ENCODE peak calls at places on chromosomes 6 and 20, in six cellular contexts. One of them, this sample, is unnamed.
A peak's percentile ranks its signal among the peaks of the same experiment; 100 is the strongest.

GRCh38 chr20:1210501-1210900 is 7.2 kb downstream of the C20orf202 start:
- DNase-seq in ovary: no peak
- DNase-seq in breast epithelium: no peak
- DNase-seq in hepatocyte: no peak
- DNase-seq in thyroid gland: no peak
- DNase-seq in heart right ventricle: no peak
- DNase-seq in this sample: peak; percentile 40

GRCh38 chr6:107334026-107334425 is 125.3 kb downstream of the PDSS2 start:
- DNase-seq in ovary: no peak
- DNase-seq in breast epithelium: no peak
- DNase-seq in hepatocyte: no peak
- DNase-seq in thyroid gland: no peak
- DNase-seq in heart right ventricle: no peak
- DNase-seq in this sample: no peak

GRCh38 chr6:111775145-111775936 is 97.9 kb downstream of the FYN start:
- DNase-seq in ovary: no peak
- DNase-seq in breast epithelium: no peak
- DNase-seq in hepatocyte: no peak
- DNase-seq in thyroid gland: no peak
- DNase-seq in heart right ventricle: no peak
- DNase-seq in this sample: no peak

GRCh38 chr20:59075934-59076508 is 33.4 kb upstream of the PRELID3B start:
- DNase-seq in ovary: no peak
- DNase-seq in breast epithelium: no peak
- DNase-seq in hepatocyte: no peak
- DNase-seq in thyroid gland: no peak
- DNase-seq in heart right ventricle: no peak
- DNase-seq in this sample: no peak

GRCh38 chr6:147063469-147064031 is 140.7 kb upstream of the STXBP5 start:
- DNase-seq in ovary: no peak
- DNase-seq in breast epithelium: no peak
- DNase-seq in hepatocyte: no peak
- DNase-seq in thyroid gland: no peak
- DNase-seq in heart right ventricle: no peak
- DNase-seq in this sample: peak; percentile 16

GRCh38 chr20:24955045-24955444 is 6.0 kb downstream of the CST7 start:
- DNase-seq in ovary: no peak
- DNase-seq in breast epithelium: no peak
- DNase-seq in hepatocyte: no peak
- DNase-seq in thyroid gland: no peak
- DNase-seq in heart right ventricle: no peak
- DNase-seq in this sample: peak; percentile 40

GRCh38 chr20:25500880-25501351 is 84.4 kb downstream of the NINL start:
- DNase-seq in ovary: no peak
- DNase-seq in breast epithelium: no peak
- DNase-seq in hepatocyte: no peak
- DNase-seq in thyroid gland: no peak
- DNase-seq in heart right ventricle: no peak
- DNase-seq in this sample: no peak

GRCh38 chr6:31031095-31031494 is 20.8 kb downstream of the MUC22 start:
- DNase-seq in ovary: no peak
- DNase-seq in breast epithelium: no peak
- DNase-seq in hepatocyte: no peak
- DNase-seq in thyroid gland: no peak
- DNase-seq in heart right ventricle: no peak
- DNase-seq in this sample: no peak

GRCh38 chr6:110738899-110739365 is 76.3 kb downstream of the CDK19 start:
- DNase-seq in ovary: no peak
- DNase-seq in breast epithelium: no peak
- DNase-seq in hepatocyte: peak; percentile 17
- DNase-seq in thyroid gland: no peak
- DNase-seq in heart right ventricle: no peak
- DNase-seq in this sample: peak; percentile 55

GRCh38 chr6:9507136-9507895 is 907.6 kb downstream of the TFAP2A start:
- DNase-seq in ovary: no peak
- DNase-seq in breast epithelium: no peak
- DNase-seq in hepatocyte: no peak
- DNase-seq in thyroid gland: no peak
- DNase-seq in heart right ventricle: no peak
- DNase-seq in this sample: no peak

GRCh38 chr6:107730106-107730505 is 94.0 kb downstream of the SCML4 start:
- DNase-seq in ovary: no peak
- DNase-seq in breast epithelium: no peak
- DNase-seq in hepatocyte: no peak
- DNase-seq in thyroid gland: no peak
- DNase-seq in heart right ventricle: no peak
- DNase-seq in this sample: peak; percentile 66

GRCh38 chr6:149464411-149464810 is 20.4 kb downstream of the ZC3H12D start:
- DNase-seq in ovary: no peak
- DNase-seq in breast epithelium: no peak
- DNase-seq in hepatocyte: no peak
- DNase-seq in thyroid gland: no peak
- DNase-seq in heart right ventricle: no peak
- DNase-seq in this sample: no peak

GRCh38 chr6:46015119-46015968 is at the start of gene CLIC5:
- DNase-seq in ovary: no peak
- DNase-seq in breast epithelium: peak; percentile 22
- DNase-seq in hepatocyte: peak; percentile 57
- DNase-seq in thyroid gland: peak; percentile 71
- DNase-seq in heart right ventricle: peak; percentile 78
- DNase-seq in this sample: peak; percentile 52

GRCh38 chr20:38952153-38952552 is 10.0 kb upstream of the DHX35 start:
- DNase-seq in ovary: no peak
- DNase-seq in breast epithelium: no peak
- DNase-seq in hepatocyte: no peak
- DNase-seq in thyroid gland: no peak
- DNase-seq in heart right ventricle: no peak
- DNase-seq in this sample: no peak

GRCh38 chr6:139931746-139932145 is 557.3 kb upstream of the CITED2 start:
- DNase-seq in ovary: no peak
- DNase-seq in breast epithelium: no peak
- DNase-seq in hepatocyte: no peak
- DNase-seq in thyroid gland: no peak
- DNase-seq in heart right ventricle: no peak
- DNase-seq in this sample: no peak

GRCh38 chr20:48260370-48260769 is 475.1 kb upstream of the SULF2 start:
- DNase-seq in ovary: no peak
- DNase-seq in breast epithelium: no peak
- DNase-seq in hepatocyte: peak; percentile 7
- DNase-seq in thyroid gland: no peak
- DNase-seq in heart right ventricle: peak; percentile 54
- DNase-seq in this sample: no peak

GRCh38 chr20:12700701-12701100 is 308.1 kb upstream of the SPTLC3 start:
- DNase-seq in ovary: no peak
- DNase-seq in breast epithelium: no peak
- DNase-seq in hepatocyte: no peak
- DNase-seq in thyroid gland: no peak
- DNase-seq in heart right ventricle: no peak
- DNase-seq in this sample: no peak

GRCh38 chr6:160077526-160077925 is 44.1 kb upstream of the SLC22A1 start:
- DNase-seq in ovary: no peak
- DNase-seq in breast epithelium: no peak
- DNase-seq in hepatocyte: no peak
- DNase-seq in thyroid gland: no peak
- DNase-seq in heart right ventricle: no peak
- DNase-seq in this sample: no peak

GRCh38 chr6:139863964-139864363 is 489.5 kb upstream of the CITED2 start:
- DNase-seq in ovary: no peak
- DNase-seq in breast epithelium: no peak
- DNase-seq in hepatocyte: no peak
- DNase-seq in thyroid gland: no peak
- DNase-seq in heart right ventricle: no peak
- DNase-seq in this sample: no peak

GRCh38 chr20:10497283-10497682 is 62.2 kb downstream of the SLX4IP start:
- DNase-seq in ovary: no peak
- DNase-seq in breast epithelium: no peak
- DNase-seq in hepatocyte: no peak
- DNase-seq in thyroid gland: no peak
- DNase-seq in heart right ventricle: no peak
- DNase-seq in this sample: no peak

GRCh38 chr20:34953960-34954359 is 1.6 kb downstream of the GSS start:
- DNase-seq in ovary: no peak
- DNase-seq in breast epithelium: no peak
- DNase-seq in hepatocyte: no peak
- DNase-seq in thyroid gland: no peak
- DNase-seq in heart right ventricle: no peak
- DNase-seq in this sample: no peak

GRCh38 chr20:56614196-56614595 is 14.9 kb upstream of the TFAP2C start:
- DNase-seq in ovary: no peak
- DNase-seq in breast epithelium: no peak
- DNase-seq in hepatocyte: no peak
- DNase-seq in thyroid gland: no peak
- DNase-seq in heart right ventricle: no peak
- DNase-seq in this sample: no peak

GRCh38 chr6:33207569-33208088 is 671 bp upstream of the RING1 start:
- DNase-seq in ovary: peak; percentile 60
- DNase-seq in breast epithelium: peak; percentile 69
- DNase-seq in hepatocyte: peak; percentile 80
- DNase-seq in thyroid gland: peak; percentile 48
- DNase-seq in heart right ventricle: peak; percentile 58
- DNase-seq in this sample: peak; percentile 49

GRCh38 chr6:160041608-160042007 is 72.7 kb downstream of the IGF2R start:
- DNase-seq in ovary: peak; percentile 55
- DNase-seq in breast epithelium: peak; percentile 81
- DNase-seq in hepatocyte: no peak
- DNase-seq in thyroid gland: peak; percentile 94
- DNase-seq in heart right ventricle: peak; percentile 39
- DNase-seq in this sample: no peak

DNA sequence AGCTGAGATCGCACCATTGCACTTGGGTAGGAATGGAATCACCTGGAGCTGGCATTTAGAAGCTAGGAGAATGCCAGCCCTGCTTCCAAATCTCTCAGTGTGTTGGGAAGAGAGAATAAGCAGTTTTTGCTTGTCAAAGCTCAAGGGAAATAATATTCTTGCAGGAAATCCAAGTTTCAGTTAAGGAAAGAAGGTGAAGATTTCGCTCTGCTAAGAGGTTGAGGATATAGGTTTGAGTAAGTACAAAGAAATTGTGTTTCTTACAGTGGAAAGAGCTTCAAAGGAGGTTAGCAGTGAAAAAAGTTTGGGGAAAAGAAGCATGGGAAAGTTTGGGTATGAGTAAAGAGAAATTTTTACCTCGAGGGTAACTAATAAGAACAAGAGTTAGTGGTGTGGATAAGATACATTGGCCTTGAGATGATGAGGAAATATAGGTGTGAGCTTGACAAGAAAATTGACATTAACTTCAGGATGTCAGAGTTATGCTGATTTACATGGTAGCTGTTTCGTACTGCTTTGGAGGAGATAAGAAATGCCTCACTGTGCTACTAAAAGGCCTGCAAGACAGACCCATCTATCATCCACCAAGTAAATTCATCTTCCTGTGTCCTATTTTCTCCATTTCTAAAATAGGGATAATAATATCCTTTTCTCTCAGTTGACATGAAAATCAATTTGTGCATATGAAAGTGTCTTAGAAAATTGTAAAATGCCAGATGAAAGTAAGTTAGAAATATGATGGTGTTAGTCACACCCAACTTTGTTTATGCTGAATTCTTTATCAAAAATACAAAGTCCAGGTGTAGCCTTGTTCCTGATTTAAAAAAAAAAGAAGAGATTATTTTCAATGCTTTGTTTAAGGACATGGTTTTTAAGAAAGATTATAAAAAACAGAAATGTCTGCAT is 12.8 kb upstream of the HINT3 start:
- DNase-seq in ovary: no peak
- DNase-seq in breast epithelium: no peak
- DNase-seq in hepatocyte: no peak
- DNase-seq in thyroid gland: no peak
- DNase-seq in heart right ventricle: no peak
- DNase-seq in this sample: peak; percentile 75
- H3K4me3 ChIP-seq in ovary: no peak overlapping the region
- H3K4me3 ChIP-seq in breast epithelium: no peak overlapping the region
- H3K4me3 ChIP-seq in hepatocyte: no peak overlapping the region
- H3K4me3 ChIP-seq in thyroid gland: no peak overlapping the region
- H3K4me3 ChIP-seq in heart right ventricle: no peak overlapping the region
- H3K4me3 ChIP-seq in this sample: no peak overlapping the region

DNA sequence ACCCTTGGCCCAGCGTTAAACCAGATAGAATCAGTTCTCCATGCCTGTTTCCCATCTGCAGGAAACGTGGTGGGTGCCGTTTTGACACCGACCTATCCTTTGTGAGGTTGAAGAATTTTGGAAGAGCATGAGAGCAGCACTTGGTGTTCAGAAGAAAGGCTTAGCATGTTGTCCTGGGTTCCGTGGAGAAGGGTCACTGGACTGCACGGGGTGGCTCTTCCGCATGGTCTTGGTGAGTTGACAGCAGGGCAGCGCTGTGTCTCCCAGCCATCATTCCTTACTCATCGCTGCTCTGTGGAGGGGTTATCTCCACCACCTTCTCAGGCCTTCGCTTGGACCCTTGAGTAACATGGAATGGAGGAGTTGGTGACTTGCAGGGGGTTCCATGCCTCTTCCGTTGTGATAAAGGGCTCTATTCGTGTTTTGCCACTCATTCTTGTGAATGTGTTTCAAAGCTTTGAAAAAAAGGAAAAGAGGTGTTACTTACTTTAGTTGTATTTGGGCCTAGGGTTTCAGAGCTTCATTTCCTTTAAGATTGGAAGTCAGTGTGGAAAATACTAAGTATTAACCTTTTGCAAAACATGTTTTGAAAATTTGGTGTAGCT is 8.2 kb downstream of the HIVEP1 start:
- DNase-seq in ovary: no peak
- DNase-seq in breast epithelium: no peak
- DNase-seq in hepatocyte: no peak
- DNase-seq in thyroid gland: no peak
- DNase-seq in heart right ventricle: no peak
- DNase-seq in this sample: no peak
- H3K27ac ChIP-seq in ovary: no peak overlapping the region
- H3K27ac ChIP-seq in breast epithelium: no peak overlapping the region
- H3K27ac ChIP-seq in hepatocyte: no peak overlapping the region
- H3K27ac ChIP-seq in thyroid gland: no peak overlapping the region
- H3K27ac ChIP-seq in heart right ventricle: no peak overlapping the region
- H3K27ac ChIP-seq in this sample: no peak overlapping the region

DNA sequence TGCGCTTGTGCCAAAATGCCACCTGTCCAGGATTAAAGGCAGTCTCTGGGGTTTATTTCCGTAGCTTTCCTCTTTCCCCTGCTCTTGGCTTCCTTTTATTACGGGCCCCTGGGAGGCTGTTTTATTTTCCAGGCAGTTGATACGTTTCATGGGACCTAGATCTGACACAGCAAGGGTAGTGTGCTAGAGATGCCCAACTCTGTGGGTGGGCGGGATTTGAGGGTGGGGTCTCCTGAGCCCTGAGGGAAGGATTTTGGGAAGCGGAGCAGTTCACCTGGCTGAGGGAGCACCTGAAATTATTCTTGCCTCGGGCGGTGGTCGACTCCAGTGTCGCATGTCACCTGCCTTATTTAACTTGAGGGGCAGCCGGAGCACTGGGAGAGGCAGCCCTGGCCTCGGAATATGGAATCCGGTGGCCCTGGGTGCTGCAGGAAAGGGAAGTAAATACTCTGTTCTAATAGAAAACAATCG is 9.6 kb upstream of the NKX2-2 start:
- DNase-seq in ovary: no peak
- DNase-seq in breast epithelium: no peak
- DNase-seq in hepatocyte: no peak
- DNase-seq in thyroid gland: no peak
- DNase-seq in heart right ventricle: no peak
- DNase-seq in this sample: no peak
- H3K27me3 ChIP-seq in ovary: no peaks in the 10 kb centered on the region
- H3K27me3 ChIP-seq in breast epithelium: no peaks in the 10 kb centered on the region
- H3K27me3 ChIP-seq in hepatocyte: peaks cover 99% of the 10 kb centered on the region
- H3K27me3 ChIP-seq in thyroid gland: peaks cover 31% of the 10 kb centered on the region
- H3K27me3 ChIP-seq in heart right ventricle: peaks cover 87% of the 10 kb centered on the region
- H3K27me3 ChIP-seq in this sample: peaks cover 25% of the 10 kb centered on the region

GRCh38 chr6:42010185-42010872 is 40.0 kb upstream of the TAF8 start:
- DNase-seq in ovary: no peak
- DNase-seq in breast epithelium: no peak
- DNase-seq in hepatocyte: no peak
- DNase-seq in thyroid gland: peak; percentile 43
- DNase-seq in heart right ventricle: no peak
- DNase-seq in this sample: peak; percentile 27
- H3K4me3 ChIP-seq in ovary: no peak overlapping the region
- H3K4me3 ChIP-seq in breast epithelium: no peak overlapping the region
- H3K4me3 ChIP-seq in hepatocyte: no peak overlapping the region
- H3K4me3 ChIP-seq in thyroid gland: no peak overlapping the region
- H3K4me3 ChIP-seq in heart right ventricle: no peak overlapping the region
- H3K4me3 ChIP-seq in this sample: no peak overlapping the region